ENCODE peak calls at places on chromosomes 7 and 10, in four cellular contexts. W is OCI-M1, F is T-helper 2 cell, K is psoas muscle. L is an unnamed sample.

GRCh38 chr10:10165415-10165814 is 852.3 kb upstream of the CELF2 start:
- DNase-seq in W (no peak), K (no peak), F (no peak), L (no peak)

GRCh38 chr7:138243430-138243829 is 167.2 kb downstream of the AKR1D1 start:
- DNase-seq in K (no peak), F (no peak), W (peak), L (no peak)

GRCh38 chr10:87842220-87842641 is 21.1 kb downstream of the KLLN start:
- DNase-seq in W (no peak), F (no peak), K (no peak), L (no peak)

GRCh38 chr10:11225935-11226334 is 208.3 kb downstream of the CELF2 start:
- DNase-seq in F (no peak), W (no peak), K (no peak), L (no peak)

GRCh38 chr7:20892776-20893175 is 106.1 kb upstream of the SP8 start:
- DNase-seq in F (no peak), K (no peak), W (no peak), L (no peak)

GRCh38 chr10:129375912-129376311 is 91.1 kb upstream of the MGMT start:
- DNase-seq in W (no peak), K (no peak), F (no peak), L (no peak)

GRCh38 chr10:3099291-3100092 is 32.1 kb downstream of the PFKP start:
- DNase-seq in W (peak), K (no peak), F (no peak), L (no peak)

GRCh38 chr10:120998782-120999285 is 147.7 kb downstream of the WDR11 start:
- DNase-seq in W (no peak), K (no peak), F (no peak), L (no peak)

GRCh38 chr7:26681819-26682418 is 182.5 kb downstream of the SKAP2 start:
- DNase-seq in F (no peak), K (no peak), W (peak), L (no peak)

GRCh38 chr7:17719998-17720397 is 220.3 kb downstream of the SNX13 start:
- DNase-seq in W (no peak), F (no peak), K (no peak), L (no peak)

GRCh38 chr7:36459236-36459960 is 69.7 kb downstream of the ANLN start:
- DNase-seq in K (no peak), F (no peak), W (no peak), L (no peak)

GRCh38 chr10:133312016-133312768 is 3.5 kb downstream of the ZNF511 start:
- DNase-seq in K (no peak), W (no peak), F (no peak), L (no peak)

GRCh38 chr10:200405-200804 is 65.2 kb downstream of the ZMYND11 start:
- DNase-seq in W (no peak), K (no peak), F (no peak), L (no peak)

GRCh38 chr10:92773776-92774175 is 74.5 kb upstream of the EXOC6 start:
- DNase-seq in W (peak), F (no peak), K (no peak), L (no peak)

GRCh38 chr10:42933454-42934340 is 143.2 kb upstream of the RET start:
- DNase-seq in K (no peak), F (no peak), W (no peak), L (peak)

GRCh38 chr7:1163121-1163520 is 3.1 kb upstream of the ZFAND2A start:
- DNase-seq in F (no peak), K (no peak), W (no peak), L (no peak)

GRCh38 chr10:104339469-104340098 is 1.3 kb upstream of the ITPRIP start:
- DNase-seq in F (no peak), K (no peak), W (peak), L (no peak)

GRCh38 chr10:8224591-8224990 is 170.1 kb downstream of the GATA3 start:
- DNase-seq in K (no peak), W (no peak), F (no peak), L (no peak)

GRCh38 chr7:50626286-50626685 is 61.1 kb upstream of the DDC start:
- DNase-seq in F (no peak), W (no peak), K (no peak), L (peak)

GRCh38 chr10:51341216-51341615 is 266.9 kb downstream of the PRKG1 start:
- DNase-seq in F (no peak), W (peak), K (no peak), L (no peak)

GRCh38 chr10:116538461-116538860 is 7.3 kb upstream of the PNLIP start:
- DNase-seq in F (no peak), W (no peak), K (no peak), L (no peak)

GRCh38 chr7:2044311-2044882 is 188.3 kb downstream of the MAD1L1 start:
- DNase-seq in W (no peak), K (peak), F (no peak), L (no peak)

GRCh38 chr10:117626228-117626627 is 83.7 kb downstream of the EMX2 start:
- DNase-seq in W (no peak), K (no peak), F (no peak), L (no peak)

GRCh38 chr10:100104300-100104699 is 22.6 kb upstream of the CPN1 start:
- DNase-seq in W (no peak), F (no peak), K (no peak), L (no peak)